ENCODE peak calls at places on chromosomes 4 and X, in ten cellular contexts. I is SW480, T is cardiac fibroblast, M is thoracic aorta, B is pons, Y is choroid plexus epithelial cell, C is H54, F is pancreas, J is mesothelial cell of epicardium, E is LHCN-M2. X is an unnamed sample.

GRCh38 chr4:180380733-180381132 is 1862.5 kb upstream of the TENM3 start:
- DNase-seq in I (peak), T (no peak), M (no peak), B (no peak), Y (no peak), C (peak), F (no peak), J (no peak), E (no peak), X (no peak)

GRCh38 chr4:151809716-151810115 is 48.9 kb upstream of the GATB start:
- DNase-seq in I (no peak), T (no peak), M (no peak), B (no peak), Y (no peak), C (no peak), F (no peak), J (no peak), E (no peak), X (no peak)

GRCh38 chr4:153257151-153257620 is 52.9 kb downstream of the TRIM2 start:
- DNase-seq in I (no peak), T (peak), M (no peak), B (peak), Y (peak), C (peak), F (no peak), J (no peak), E (peak), X (peak)

GRCh38 chrX:129557844-129558243 is 17.8 kb downstream of the OCRL start:
- DNase-seq in I (no peak), T (peak), M (no peak), B (no peak), Y (peak), C (no peak), F (no peak), J (no peak), E (no peak), X (no peak)

GRCh38 chrX:10158279-10158939 is 1.6 kb downstream of the CLCN4 start:
- DNase-seq in I (no peak), T (no peak), M (no peak), B (peak), Y (no peak), C (no peak), F (no peak), J (no peak), E (no peak), X (no peak)

GRCh38 chrX:68720851-68721250 is 73.4 kb downstream of the STARD8 start:
- DNase-seq in I (no peak), T (no peak), M (no peak), B (no peak), Y (no peak), C (no peak), F (no peak), J (no peak), E (no peak), X (no peak)

GRCh38 chrX:71056857-71057256 is 11.3 kb downstream of the SNX12 start:
- DNase-seq in I (no peak), T (peak), M (no peak), B (no peak), Y (peak), C (no peak), F (no peak), J (no peak), E (peak), X (no peak)

GRCh38 chr4:1209821-1210220 is 37.4 kb upstream of the SPON2 start:
- DNase-seq in I (no peak), T (peak), M (no peak), B (peak), Y (peak), C (no peak), F (peak), J (no peak), E (peak), X (peak)

GRCh38 chr4:63460075-63460474 is 949.2 kb downstream of the TECRL start:
- DNase-seq in I (no peak), T (no peak), M (no peak), B (no peak), Y (no peak), C (no peak), F (no peak), J (no peak), E (no peak), X (no peak)

GRCh38 chr4:122636697-122637096 is 15.8 kb upstream of the IL21 start:
- DNase-seq in I (no peak), T (no peak), M (no peak), B (no peak), Y (no peak), C (no peak), F (no peak), J (no peak), E (no peak), X (no peak)

GRCh38 chrX:9842541-9842940 is 56.3 kb downstream of the SHROOM2 start:
- DNase-seq in I (peak), T (no peak), M (no peak), B (no peak), Y (no peak), C (no peak), F (no peak), J (no peak), E (no peak), X (no peak)

GRCh38 chr4:14178421-14178820 is 550.9 kb upstream of the BOD1L1 start:
- DNase-seq in I (no peak), T (peak), M (no peak), B (no peak), Y (peak), C (no peak), F (no peak), J (no peak), E (peak), X (no peak)

GRCh38 chr4:152245706-152246105 is 290.2 kb downstream of the FBXW7 start:
- DNase-seq in I (no peak), T (no peak), M (no peak), B (no peak), Y (no peak), C (no peak), F (no peak), J (no peak), E (no peak), X (no peak)

GRCh38 chrX:149161438-149162088 is 343.5 kb downstream of the IDS start:
- DNase-seq in I (no peak), T (peak), M (no peak), B (no peak), Y (no peak), C (no peak), F (no peak), J (no peak), E (no peak), X (no peak)

GRCh38 chrX:69277369-69277768 is 112.1 kb upstream of the PJA1 start:
- DNase-seq in I (no peak), T (no peak), M (no peak), B (no peak), Y (no peak), C (no peak), F (no peak), J (no peak), E (no peak), X (no peak)

GRCh38 chrX:118780509-118780908 is 43.1 kb upstream of the ZCCHC12 start:
- DNase-seq in I (no peak), T (peak), M (no peak), B (no peak), Y (no peak), C (no peak), F (no peak), J (no peak), E (no peak), X (no peak)

GRCh38 chrX:54633641-54634040 is 103.6 kb downstream of the GNL3L start:
- DNase-seq in I (no peak), T (peak), M (no peak), B (no peak), Y (peak), C (no peak), F (no peak), J (no peak), E (no peak), X (no peak)

GRCh38 chr4:154004859-154005520 is 216.1 kb upstream of the SFRP2 start:
- DNase-seq in I (no peak), T (peak), M (no peak), B (no peak), Y (peak), C (no peak), F (no peak), J (no peak), E (peak), X (no peak)

GRCh38 chr4:157992038-157992706 is 180.7 kb downstream of the GASK1B start:
- DNase-seq in I (peak), T (peak), M (no peak), B (peak), Y (peak), C (no peak), F (peak), J (no peak), E (peak), X (no peak)

GRCh38 chr4:88659061-88659889 is 38.4 kb downstream of the NAP1L5 start:
- DNase-seq in I (peak), T (peak), M (peak), B (peak), Y (peak), C (peak), F (peak), J (no peak), E (peak), X (no peak)

GRCh38 chrX:39242187-39242586 is 440.9 kb downstream of the MID1IP1 start:
- DNase-seq in I (peak), T (peak), M (no peak), B (peak), Y (peak), C (no peak), F (peak), J (no peak), E (peak), X (no peak)

GRCh38 chrX:20313889-20314288 is 47.2 kb upstream of the RPS6KA3 start:
- DNase-seq in I (no peak), T (no peak), M (no peak), B (peak), Y (no peak), C (no peak), F (no peak), J (no peak), E (no peak), X (no peak)

GRCh38 chrX:17705211-17705610 is 32.1 kb upstream of the SCML1 start:
- DNase-seq in I (no peak), T (no peak), M (no peak), B (no peak), Y (no peak), C (no peak), F (no peak), J (no peak), E (no peak), X (no peak)

GRCh38 chrX:465418-465817 is 78.7 kb upstream of the PPP2R3B start:
- DNase-seq in I (no peak), T (no peak), M (no peak), B (no peak), Y (no peak), C (no peak), F (no peak), J (no peak), E (no peak), X (peak)

GRCh38 chr4:164446516-164446915 is 307.4 kb upstream of the SMIM31 start:
- DNase-seq in I (no peak), T (no peak), M (no peak), B (no peak), Y (peak), C (peak), F (no peak), J (no peak), E (peak), X (no peak)

GRCh38 chrX:129961180-129962083 is 21.0 kb upstream of the BCORL1 start:
- DNase-seq in I (peak), T (no peak), M (no peak), B (no peak), Y (no peak), C (peak), F (peak), J (no peak), E (no peak), X (peak)

GRCh38 chrX:145002776-145003175 is 244.5 kb upstream of the SPANXN1 start:
- DNase-seq in I (no peak), T (no peak), M (no peak), B (no peak), Y (no peak), C (no peak), F (no peak), J (no peak), E (peak), X (no peak)